ENCODE peak calls at places on chromosomes 12 and 14, in eight cellular contexts. P is hepatocyte, Z is neural progenitor cell, W is fibroblast of lung, A is IMR-90, C is PC-3, D is H9, B is neuronal stem cell. E is an unnamed sample.

GRCh38 chr14:95765016-95765415 is 51.1 kb upstream of the TCL1A start:
- DNase-seq in Z (no peak), B (no peak), W (no peak), D (no peak), A (no peak), P (no peak), C (no peak), E (no peak)

GRCh38 chr12:106227641-106228319 is 20.0 kb downstream of the CKAP4 start:
- DNase-seq in C (peak), A (no peak), W (peak), Z (no peak), P (peak), D (peak), B (no peak), E (no peak)

GRCh38 chr14:23285530-23286019 is 357 bp downstream of the HOMEZ start:
- DNase-seq in C (no peak), D (no peak), Z (no peak), P (no peak), W (no peak), B (no peak), A (no peak), E (no peak)

GRCh38 chr14:97485172-97485571 is 688.0 kb downstream of the VRK1 start:
- DNase-seq in B (no peak), A (no peak), Z (no peak), C (no peak), P (no peak), W (no peak), D (no peak), E (no peak)

GRCh38 chr14:32724864-32725550 is 213.7 kb upstream of the NPAS3 start:
- DNase-seq in W (peak), D (no peak), P (peak), Z (no peak), C (peak), B (no peak), A (peak), E (no peak)

GRCh38 chr12:26271889-26272492 is 76.6 kb downstream of the SSPN start:
- DNase-seq in Z (no peak), P (peak), B (no peak), D (no peak), C (peak), W (peak), A (peak), E (peak)

GRCh38 chr12:132489078-132489601 is 811 bp upstream of the FBRSL1 start:
- DNase-seq in D (no peak), A (no peak), C (no peak), B (peak), P (peak), Z (peak), W (no peak), E (peak)

GRCh38 chr14:39419272-39419671 is 13.0 kb downstream of the FBXO33 start:
- DNase-seq in C (no peak), P (no peak), A (no peak), B (no peak), Z (no peak), D (no peak), W (no peak), E (no peak)

GRCh38 chr12:89350661-89351488 is 1.4 kb downstream of the DUSP6 start:
- DNase-seq in A (no peak), C (no peak), Z (peak), D (no peak), B (no peak), W (peak), P (peak), E (peak)

GRCh38 chr14:52327374-52328226 is 13.5 kb downstream of the PTGER2 start:
- DNase-seq in W (no peak), A (peak), Z (no peak), D (no peak), B (no peak), P (no peak), C (peak), E (no peak)

GRCh38 chr12:30529489-30530269 is 166.0 kb downstream of the IPO8 start:
- DNase-seq in B (no peak), P (no peak), W (no peak), Z (no peak), A (no peak), C (peak), D (no peak), E (no peak)

GRCh38 chr12:130873825-130874224 is 2.0 kb downstream of the RAN start:
- DNase-seq in C (no peak), B (no peak), A (no peak), D (no peak), P (no peak), Z (no peak), W (no peak), E (no peak)

GRCh38 chr12:26786491-26787124 is 46.4 kb downstream of the ITPR2 start:
- DNase-seq in D (no peak), P (no peak), B (no peak), Z (no peak), A (peak), C (no peak), W (no peak), E (no peak)

GRCh38 chr14:76829650-76830421 is 3.6 kb downstream of the LRRC74A start:
- DNase-seq in P (no peak), Z (peak), C (no peak), A (no peak), B (no peak), W (no peak), D (no peak), E (no peak)

GRCh38 chr12:59452259-59452658 is 143.6 kb upstream of the SLC16A7 start:
- DNase-seq in C (peak), Z (no peak), A (peak), P (no peak), D (no peak), W (peak), B (no peak), E (peak)

GRCh38 chr14:55586411-55586810 is 6.4 kb downstream of the KTN1 start:
- DNase-seq in D (no peak), A (peak), B (no peak), W (no peak), P (no peak), C (no peak), Z (no peak), E (no peak)

GRCh38 chr14:104467641-104468040 is 111.9 kb upstream of the C14orf180 start:
- DNase-seq in D (no peak), Z (no peak), B (no peak), W (no peak), P (no peak), C (no peak), A (no peak), E (no peak)

GRCh38 chr12:79934309-79935020 is 432 bp downstream of the PPP1R12A start:
- DNase-seq in W (peak), C (no peak), Z (no peak), B (no peak), A (peak), D (peak), P (peak), E (no peak)

GRCh38 chr12:55585817-55586216 is 13.5 kb downstream of the OR2AP1 start:
- DNase-seq in B (no peak), Z (no peak), C (no peak), W (no peak), D (no peak), P (no peak), A (no peak), E (no peak)

GRCh38 chr12:132646850-132647249 is 28.3 kb downstream of the P2RX2 start:
- DNase-seq in Z (no peak), B (no peak), C (no peak), A (no peak), W (no peak), P (no peak), D (no peak), E (no peak)

GRCh38 chr12:120115692-120116442 is 686 bp downstream of the RAB35 start:
- DNase-seq in Z (no peak), A (peak), D (peak), B (no peak), P (peak), C (peak), W (no peak), E (peak)

GRCh38 chr14:74619672-74620131 is 7.7 kb upstream of the LTBP2 start:
- DNase-seq in B (no peak), D (no peak), A (peak), P (peak), Z (no peak), W (peak), C (peak), E (peak)

GRCh38 chr12:90038290-90038689 is 329.7 kb upstream of the ATP2B1 start:
- DNase-seq in B (no peak), A (no peak), Z (no peak), W (no peak), C (no peak), P (no peak), D (no peak), E (no peak)

GRCh38 chr14:94887591-94887990 is 117.7 kb upstream of the GSC start:
- DNase-seq in D (no peak), W (no peak), C (no peak), Z (no peak), B (no peak), P (no peak), A (no peak), E (no peak)

GRCh38 chr14:67359319-67359774 is 257 bp downstream of the ATP6V1D start:
- DNase-seq in P (peak), B (no peak), D (no peak), A (peak), C (peak), W (peak), Z (peak), E (no peak)

GRCh38 chr12:131067993-131068942 is 114.6 kb downstream of the ADGRD1 start:
- DNase-seq in A (no peak), P (no peak), B (no peak), C (no peak), W (no peak), D (peak), Z (no peak), E (no peak)

GRCh38 chr14:21068521-21069387 is 1.4 kb upstream of the ARHGEF40 start:
- DNase-seq in B (peak), W (peak), Z (peak), D (peak), P (peak), A (peak), C (peak), E (peak)

DNA sequence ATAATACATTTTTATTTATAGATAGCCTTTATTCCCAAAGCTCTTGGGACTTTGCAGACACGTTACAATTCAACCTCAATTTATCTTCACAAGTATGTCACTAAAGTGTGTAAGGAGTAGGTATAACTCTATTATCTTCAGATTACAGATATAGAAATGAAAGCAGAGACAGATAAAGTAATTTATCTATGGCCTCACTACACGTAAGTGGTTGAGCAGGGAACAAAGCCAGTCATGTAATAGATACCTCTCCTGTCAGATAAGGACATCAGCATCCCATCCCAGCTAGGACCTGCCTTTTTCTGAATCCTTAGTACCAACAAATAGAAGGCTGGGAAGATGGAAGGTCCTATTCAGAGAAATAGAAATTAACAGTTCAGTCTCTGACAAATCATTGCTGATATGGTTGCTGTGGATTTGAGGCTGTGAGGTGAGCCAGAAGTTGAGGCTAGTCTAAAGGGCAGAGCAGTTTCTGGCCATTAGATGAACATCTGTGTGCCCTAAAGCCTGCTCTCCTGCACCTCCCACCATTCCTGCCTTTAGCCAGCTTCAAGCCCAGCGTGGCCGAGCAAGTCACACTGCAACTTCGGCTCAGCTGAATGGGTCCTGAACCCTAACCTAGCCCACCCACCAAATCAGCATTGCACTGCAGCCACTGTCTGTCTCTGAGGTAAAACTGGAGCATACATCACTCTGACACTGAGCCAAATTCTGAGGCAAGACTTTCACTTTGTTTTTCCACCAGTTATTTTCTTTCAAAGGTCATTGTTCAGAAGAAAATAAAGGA is 71.1 kb upstream of the PLEKHA5 start:
- DNase-seq in A (peak), W (no peak), B (no peak), C (no peak), Z (no peak), P (no peak), D (peak), E (peak)
- H2AFZ ChIP-seq in A (peak), W (peak), B (peak), C (no peak), Z (peak), P (no peak), D (no peak), E (peak)

DNA sequence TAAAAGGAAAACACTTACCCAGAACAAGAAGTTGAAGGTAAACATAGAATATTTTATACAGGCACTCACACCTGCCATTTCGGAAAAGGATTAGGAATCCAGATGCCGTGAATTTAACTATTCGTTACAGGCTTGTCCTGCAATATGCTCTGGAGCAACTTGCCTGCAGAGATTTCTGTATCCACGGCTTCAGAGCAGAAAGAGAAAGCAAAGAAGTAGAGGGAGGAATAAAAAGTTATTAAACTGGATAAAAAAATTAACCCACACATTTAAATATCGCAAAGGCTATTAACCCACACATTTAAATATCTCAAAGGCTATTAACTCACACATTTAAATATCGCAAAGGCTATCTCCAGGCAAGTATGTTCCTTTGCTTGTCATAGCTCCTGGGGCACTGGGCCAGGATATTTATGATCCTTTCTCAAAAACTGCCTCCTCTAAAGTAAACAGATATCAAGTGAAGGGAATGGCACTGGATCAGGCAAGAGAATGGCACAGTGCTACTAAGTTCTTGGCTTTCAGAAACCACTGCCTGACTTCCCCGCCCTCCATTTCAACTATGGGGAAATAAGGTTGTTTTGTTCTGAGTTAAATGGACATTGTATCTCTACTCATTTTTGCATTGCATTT is at the start of gene TSPAN8:
- DNase-seq in P (peak), B (no peak), C (peak), A (no peak), Z (no peak), W (no peak), D (no peak), E (peak)
- H2AFZ ChIP-seq in P (peak), B (no peak), C (peak), A (no peak), Z (peak), W (no peak), D (peak), E (peak)

GRCh38 chr14:99481745-99482099 is 513 bp downstream of the CCNK start:
- DNase-seq in Z (no peak), B (no peak), W (peak), C (peak), A (peak), P (peak), D (no peak), E (no peak)
- H2AFZ ChIP-seq in Z (peak), B (peak), W (no peak), C (peak), A (peak), P (peak), D (no peak), E (peak)

GRCh38 chr12:32445356-32445755 is 46.0 kb downstream of the FGD4 start:
- DNase-seq in D (no peak), Z (no peak), C (no peak), W (no peak), B (no peak), P (no peak), A (no peak), E (no peak)

GRCh38 chr12:32446306-32447119 is 47.2 kb downstream of the FGD4 start:
- DNase-seq in D (no peak), C (no peak), B (no peak), A (no peak), P (peak), W (no peak), Z (peak), E (peak)

GRCh38 chr12:32440120-32440865 is 40.9 kb downstream of the FGD4 start:
- DNase-seq in A (no peak), Z (no peak), P (no peak), D (no peak), W (no peak), C (no peak), B (no peak), E (no peak)

GRCh38 chr12:32444895-32445294 is 45.5 kb downstream of the FGD4 start:
- DNase-seq in W (peak), P (peak), C (peak), D (no peak), Z (peak), A (peak), B (no peak), E (peak)

GRCh38 chr12:32443491-32443890 is 44.1 kb downstream of the FGD4 start:
- DNase-seq in A (no peak), B (no peak), P (no peak), Z (no peak), D (no peak), W (no peak), C (no peak), E (no peak)
- H2AFZ ChIP-seq in A (no peak), B (no peak), P (no peak), Z (no peak), D (no peak), W (no peak), C (no peak), E (no peak)

E was measured in endothelial cell of umbilical vein.